ENCODE peak calls at places on chromosomes 1 and 21, in seven cellular contexts. I is lower leg skin, L is mesothelial cell of epicardium, Y is MCF 10A, B is GM23338, R is heart right ventricle, G is GM13977. N is an unnamed sample.
A peak's percentile ranks its signal among the peaks of the same experiment; 100 is the strongest.

GRCh38 chr21:26068776-26069175 is 101.8 kb downstream of the APP start:
- DNase-seq in I (no peak), L (no peak), G (no peak), R (no peak), B (no peak), Y (no peak), N (no peak)

GRCh38 chr1:2789164-2789985 is 12.1 kb downstream of the TTC34 start:
- DNase-seq in L (no peak), R (no peak), G (no peak), I (no peak), Y (no peak), B (peak; percentile 65), N (no peak)

GRCh38 chr1:192907545-192908243 is 98.9 kb downstream of the RGS2 start:
- DNase-seq in B (no peak), G (no peak), I (no peak), Y (peak; percentile 81), L (no peak), R (no peak), N (no peak)

GRCh38 chr1:228546541-228547463 is 59.6 kb downstream of the RNF187 start:
- DNase-seq in I (no peak), B (no peak), G (no peak), L (no peak), R (no peak), Y (no peak), N (no peak)

GRCh38 chr1:230643887-230644286 is 1.6 kb downstream of the COG2 start:
- DNase-seq in I (no peak), R (no peak), G (peak; percentile 19), Y (no peak), B (no peak), L (no peak), N (no peak)

GRCh38 chr1:243740255-243740999 is 109.6 kb downstream of the AKT3 start:
- DNase-seq in I (no peak), G (no peak), R (no peak), B (peak; percentile 86), Y (no peak), L (no peak), N (no peak)

GRCh38 chr1:183058835-183059234 is 35.6 kb downstream of the LAMC1 start:
- DNase-seq in G (no peak), L (no peak), I (no peak), R (no peak), Y (no peak), B (no peak), N (no peak)

GRCh38 chr1:200112308-200112707 is 84.8 kb downstream of the NR5A2 start:
- DNase-seq in G (no peak), I (no peak), Y (no peak), B (no peak), L (no peak), R (no peak), N (no peak)

GRCh38 chr21:15009964-15010363 is 54.8 kb downstream of the NRIP1 start:
- DNase-seq in R (no peak), L (no peak), G (no peak), Y (no peak), B (no peak), I (no peak), N (no peak)

GRCh38 chr1:207286747-207287528 is 34.5 kb upstream of the CD55 start:
- DNase-seq in Y (no peak), B (no peak), G (no peak), R (no peak), I (no peak), L (no peak), N (no peak)

GRCh38 chr1:169584483-169585144 is 1.7 kb downstream of the F5 start:
- DNase-seq in G (no peak), L (no peak), Y (peak; percentile 69), R (no peak), I (no peak), B (no peak), N (no peak)

GRCh38 chr1:219417610-219418009 is 195.3 kb downstream of the ZC3H11B start:
- DNase-seq in I (no peak), L (no peak), B (no peak), G (no peak), R (no peak), Y (no peak), N (no peak)

GRCh38 chr1:27451346-27451745 is 38.6 kb downstream of the WASF2 start:
- DNase-seq in L (no peak), G (no peak), B (no peak), I (no peak), Y (no peak), R (no peak), N (no peak)

GRCh38 chr1:24540906-24541710 is 14.8 kb upstream of the NCMAP start:
- DNase-seq in I (no peak), L (no peak), B (no peak), G (no peak), R (no peak), Y (peak; percentile 73), N (no peak)

DNA sequence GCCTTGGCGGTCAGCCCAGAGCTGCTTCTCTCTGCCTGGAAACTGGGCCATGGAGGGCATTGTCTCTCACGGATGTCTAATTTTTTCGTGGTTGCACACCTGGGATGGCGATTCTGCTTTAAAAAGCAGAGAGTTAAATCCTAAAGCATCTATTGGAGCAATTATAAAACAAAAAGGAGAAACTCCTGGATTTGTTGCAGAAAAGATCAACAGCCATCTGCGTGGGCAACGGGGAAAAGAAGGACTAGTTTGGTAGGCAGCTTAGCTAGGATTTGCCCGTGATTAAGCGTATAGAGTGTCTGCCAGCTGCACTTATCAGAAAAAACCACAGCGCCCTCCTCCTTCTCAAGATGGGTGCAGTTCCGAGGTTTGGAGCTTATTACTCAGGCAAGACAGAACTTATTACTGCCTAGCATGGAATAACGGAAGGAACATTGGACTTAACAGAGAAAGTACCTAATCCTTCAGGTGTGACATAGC is 524 bp upstream of the SLC25A24 start:
- DNase-seq in Y (peak; percentile 77), G (peak; percentile 61), I (peak; percentile 49), B (peak; percentile 35), R (no peak), L (no peak), N (peak; percentile 43)
- TF ChIP-seq CTCF in Y (no peak), G (peak; percentile 39), I (no peak), B (peak; percentile 28), R (peak; percentile 38), L (no peak), N (no peak)

GRCh38 chr1:47309427-47309826 is 4.5 kb downstream of the STIL start:
- DNase-seq in B (no peak), G (no peak), R (no peak), I (no peak), L (no peak), Y (no peak), N (no peak)

GRCh38 chr1:47317841-47318240 is 3.9 kb upstream of the STIL start:
- DNase-seq in B (no peak), G (no peak), L (no peak), R (no peak), Y (no peak), I (no peak), N (no peak)

DNA sequence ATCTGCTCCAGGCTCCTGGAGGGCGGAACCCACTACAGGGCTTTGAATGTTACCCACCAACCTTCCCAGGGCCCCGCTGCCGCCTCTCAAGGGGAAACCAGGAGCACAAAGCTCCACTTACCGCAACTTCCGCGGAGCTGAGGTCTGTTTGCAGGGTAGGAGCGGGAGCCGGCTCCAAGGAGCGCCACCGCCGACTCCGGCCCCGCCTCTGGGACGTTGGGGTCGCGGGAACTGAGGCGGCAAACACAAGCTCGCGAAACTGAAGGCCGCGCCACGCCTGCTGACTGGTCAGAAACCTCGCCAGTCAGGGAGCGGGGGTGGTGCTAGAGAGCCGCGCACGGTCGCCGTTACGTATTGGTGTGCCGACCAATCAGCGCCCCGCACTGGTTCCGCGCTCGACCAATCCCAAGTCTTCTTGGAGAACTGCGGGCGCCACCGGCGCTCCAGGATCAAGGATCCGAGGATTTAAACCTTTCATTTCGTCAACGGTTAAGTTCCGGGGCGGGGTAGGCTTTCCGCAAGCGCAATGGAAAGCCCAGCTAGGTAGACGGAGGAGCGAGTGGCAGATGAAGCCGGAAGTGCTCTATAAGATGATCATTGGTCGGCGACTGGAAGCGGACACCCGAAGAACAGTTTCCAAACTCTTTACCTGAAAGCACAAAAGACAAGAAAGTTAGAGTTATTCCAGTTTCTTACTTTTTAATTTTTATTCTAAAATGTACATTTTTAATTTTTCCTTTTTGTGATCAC is at the start of gene STIL:
- DNase-seq in I (peak; percentile 98), B (peak; percentile 99), L (peak; percentile 97), G (peak; percentile 94), R (peak; percentile 98), Y (peak; percentile 99), N (peak; percentile 99)
- TF ChIP-seq CTCF in I (no peak), B (no peak), L (no peak), G (no peak), R (peak; percentile 17), Y (no peak), N (no peak)

DNA sequence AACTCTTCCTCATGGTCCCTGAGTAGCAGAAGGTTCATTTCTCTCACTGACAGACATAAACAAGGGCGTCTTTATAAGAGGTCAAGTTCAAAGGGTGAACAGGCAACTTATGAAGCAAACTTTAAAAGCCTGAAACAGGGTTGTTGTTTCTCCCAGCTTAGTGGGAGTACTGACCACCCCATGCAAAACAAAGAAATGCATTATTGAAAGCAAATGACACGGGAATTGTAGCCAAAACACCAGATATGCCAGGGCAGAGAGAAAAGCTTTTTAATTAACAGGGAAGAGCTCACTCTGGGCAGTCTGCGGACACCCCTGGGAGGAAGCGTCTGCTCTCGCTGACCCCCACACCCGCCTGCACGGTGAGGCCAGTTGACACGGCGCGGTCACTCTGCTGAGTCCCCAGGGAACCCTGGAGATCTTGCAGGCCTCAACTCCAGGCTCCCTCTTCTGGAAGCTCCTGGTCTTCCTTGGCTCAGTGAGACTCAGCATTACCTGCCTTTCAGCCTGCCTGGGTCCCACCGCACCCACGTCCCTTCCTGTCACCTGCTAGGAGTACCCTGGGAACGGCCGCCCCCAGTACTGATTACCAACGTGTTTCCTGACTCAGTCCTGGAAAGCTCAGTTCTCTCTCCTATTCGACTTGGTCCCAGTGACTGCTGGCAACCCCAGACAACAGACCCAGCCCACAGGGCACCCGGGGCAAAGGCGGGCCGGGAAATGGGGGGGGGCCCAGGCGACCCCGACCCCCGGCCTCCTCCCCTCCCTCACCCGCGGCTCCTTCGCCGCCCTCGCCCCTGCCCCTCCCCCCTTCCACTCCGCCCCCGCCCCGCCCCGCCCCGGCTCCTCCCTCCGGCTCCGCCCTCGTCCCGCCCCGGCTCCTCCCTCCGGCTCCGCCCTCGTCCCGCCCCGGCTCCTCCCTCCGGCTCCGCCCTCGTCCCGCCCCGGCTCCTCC is 972 bp downstream of the CFAP410 start:
- DNase-seq in Y (peak; percentile 41), R (peak; percentile 64), B (peak; percentile 85), I (peak; percentile 65), G (peak; percentile 70), L (no peak), N (peak; percentile 78)
- TF ChIP-seq CTCF in Y (no peak), R (peak; percentile 40), B (peak; percentile 23), I (no peak), G (peak; percentile 5), L (no peak), N (peak; percentile 35)

DNA sequence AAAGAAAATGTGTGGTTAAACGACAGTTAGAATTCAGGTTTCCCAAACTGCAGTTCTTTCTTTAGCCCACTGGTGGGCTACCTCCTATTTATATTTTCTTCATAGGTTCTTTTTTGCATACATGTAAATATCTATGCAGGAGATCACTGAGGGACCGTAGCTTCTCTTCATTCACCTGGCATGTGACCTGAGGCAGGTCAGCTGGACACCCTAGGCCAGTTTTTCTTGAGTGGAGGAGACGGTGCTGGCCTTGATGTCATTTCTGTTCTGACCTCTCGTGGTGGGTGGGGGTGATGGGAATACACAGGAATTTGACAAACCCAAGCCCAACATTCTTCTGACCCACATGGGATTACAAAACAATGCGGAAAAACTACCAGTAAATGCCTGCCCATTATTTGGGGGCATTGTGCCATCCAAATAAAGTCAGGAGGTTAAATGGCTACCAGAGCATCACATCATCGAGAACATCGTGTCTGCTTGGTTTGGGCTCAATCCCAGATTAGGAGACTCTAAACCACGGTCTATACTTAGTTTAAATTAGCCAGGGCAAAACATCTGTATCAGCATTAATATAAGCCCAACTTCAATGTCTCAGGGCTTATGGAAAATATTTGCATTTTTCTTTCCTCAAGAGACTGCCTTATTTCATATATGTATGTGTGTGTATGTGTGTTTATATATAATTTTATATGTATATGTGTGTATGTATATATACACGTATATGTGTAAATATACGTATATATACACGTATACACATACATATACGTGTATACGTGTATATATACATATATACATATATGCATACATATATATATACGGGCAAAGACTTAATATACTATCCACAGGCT is 7.4 kb upstream of the IRF2BP2 start:
- DNase-seq in I (no peak), R (no peak), Y (peak; percentile 80), G (no peak), B (peak; percentile 43), L (no peak), N (no peak)
- TF ChIP-seq CTCF in I (no peak), R (peak; percentile 21), Y (peak; percentile 28), G (peak; percentile 27), B (peak; percentile 52), L (peak; percentile 53), N (no peak)

N was measured in heart left ventricle.